ENCODE peak calls at places on chromosomes 11 and 22, in six cellular contexts. J, G, K, P, L and C are unnamed samples.

GRCh38 chr22:46614070-46614931 is 5.9 kb upstream of the GRAMD4 start:
- DNase-seq in P (no peak), J (no peak), L (no peak), G (peak), K (no peak), C (no peak)

GRCh38 chr22:21734540-21735197 is 925 bp downstream of the YPEL1 start:
- DNase-seq in G (no peak), K (no peak), L (no peak), J (no peak), P (no peak), C (no peak)

GRCh38 chr11:2572491-2573239 is 127.1 kb downstream of the KCNQ1OT1 start:
- DNase-seq in K (no peak), J (no peak), P (no peak), L (no peak), G (peak), C (peak)

GRCh38 chr11:115606223-115607220 is 102.3 kb upstream of the CADM1 start:
- DNase-seq in L (no peak), P (no peak), K (no peak), G (no peak), J (no peak), C (no peak)

GRCh38 chr11:86818466-86819282 is 18.3 kb downstream of the PRSS23 start:
- DNase-seq in J (peak), G (no peak), P (peak), L (no peak), K (peak), C (no peak)

GRCh38 chr22:39234867-39235687 is 9.7 kb downstream of the PDGFB start:
- DNase-seq in L (peak), P (peak), K (no peak), J (no peak), G (peak), C (no peak)

GRCh38 chr22:43514476-43515157 is 102.8 kb downstream of the MPPED1 start:
- DNase-seq in G (peak), K (no peak), J (no peak), L (no peak), P (no peak), C (peak)

GRCh38 chr11:75421035-75421602 is 11.9 kb downstream of the KLHL35 start:
- DNase-seq in J (no peak), P (no peak), L (no peak), G (no peak), K (no peak), C (no peak)

GRCh38 chr11:118530180-118530682 is 761 bp upstream of the TMEM25 start:
- DNase-seq in L (no peak), G (no peak), J (peak), P (peak), K (no peak), C (no peak)

GRCh38 chr11:2269601-2270321 is 627 bp downstream of the ASCL2 start:
- DNase-seq in P (peak), L (peak), G (peak), K (peak), J (peak), C (no peak)

GRCh38 chr11:71451596-71452353 is 1.2 kb upstream of the NADSYN1 start:
- DNase-seq in K (no peak), J (peak), L (no peak), G (no peak), P (no peak), C (no peak)

GRCh38 chr11:65716774-65717405 is 3.7 kb downstream of the RNASEH2C start:
- DNase-seq in G (no peak), J (no peak), L (no peak), K (no peak), P (no peak), C (no peak)

GRCh38 chr11:26805001-26805400 is 83.1 kb upstream of the SLC5A12 start:
- DNase-seq in P (no peak), K (no peak), J (no peak), G (no peak), L (no peak), C (no peak)

GRCh38 chr11:113018913-113019312 is 57.7 kb downstream of the NCAM1 start:
- DNase-seq in G (no peak), K (no peak), P (no peak), L (no peak), J (no peak), C (no peak)

GRCh38 chr11:41281131-41281742 is 178.2 kb downstream of the LRRC4C start:
- DNase-seq in G (no peak), P (peak), J (peak), L (no peak), K (no peak), C (no peak)

GRCh38 chr11:60345489-60345888 is 18.4 kb downstream of the MS4A6E start:
- DNase-seq in P (no peak), J (peak), L (no peak), K (peak), G (peak), C (no peak)

GRCh38 chr22:27952091-27952490 is 33.0 kb upstream of the PITPNB start:
- DNase-seq in P (no peak), L (no peak), J (peak), K (peak), G (no peak), C (no peak)

GRCh38 chr11:35077709-35078695 is 61.0 kb upstream of the CD44 start:
- DNase-seq in L (no peak), J (peak), K (peak), P (peak), G (no peak), C (no peak)

GRCh38 chr11:21552910-21553309 is 640.0 kb upstream of the ANO5 start:
- DNase-seq in J (no peak), L (no peak), P (no peak), K (no peak), G (no peak), C (no peak)

GRCh38 chr11:107293677-107294344 is 163.8 kb downstream of the CWF19L2 start:
- DNase-seq in G (no peak), K (no peak), J (peak), L (no peak), P (no peak), C (peak)

GRCh38 chr11:69374110-69374981 is 80.4 kb downstream of the MYEOV start:
- DNase-seq in L (peak), G (no peak), P (no peak), J (no peak), K (no peak), C (peak)

GRCh38 chr22:46746192-46746591 is 8.1 kb upstream of the CERK start:
- DNase-seq in G (no peak), P (no peak), J (no peak), K (no peak), L (no peak), C (no peak)

GRCh38 chr11:118435233-118435892 is 929 bp upstream of the KMT2A start:
- DNase-seq in K (no peak), G (peak), L (peak), P (peak), J (peak), C (no peak)

GRCh38 chr11:101915811-101916291 is 471 bp downstream of the ANGPTL5 start:
- DNase-seq in G (no peak), P (no peak), K (peak), L (no peak), J (peak), C (no peak)

GRCh38 chr11:79062814-79063762 is 377.7 kb downstream of the TENM4 start:
- DNase-seq in G (no peak), P (no peak), L (no peak), K (peak), J (peak), C (no peak)

GRCh38 chr22:45717787-45718186 is 46.2 kb downstream of the ATXN10 start:
- DNase-seq in P (peak), K (peak), G (no peak), L (no peak), J (no peak), C (no peak)

GRCh38 chr11:64870176-64870892 is 8.1 kb downstream of the EHD1 start:
- DNase-seq in J (no peak), L (no peak), G (no peak), P (no peak), K (peak), C (no peak)

GRCh38 chr11:11243790-11244469 is 109.1 kb downstream of the CSNK2A3 start:
- DNase-seq in L (no peak), J (peak), P (peak), G (no peak), K (peak), C (no peak)

GRCh38 chr11:31656051-31656450 is 146.5 kb downstream of the ELP4 start:
- DNase-seq in P (no peak), L (no peak), J (no peak), K (peak), G (no peak), C (no peak)

GRCh38 chr22:29520851-29521250 is 32.7 kb downstream of the THOC5 start:
- DNase-seq in L (no peak), G (no peak), K (peak), J (no peak), P (no peak), C (no peak)

GRCh38 chr11:102012946-102013345 is 34.3 kb upstream of the CFAP300 start:
- DNase-seq in J (no peak), L (no peak), G (no peak), K (no peak), P (no peak), C (no peak)

GRCh38 chr11:44816761-44817160 is 90.0 kb downstream of the TSPAN18 start:
- DNase-seq in K (no peak), G (no peak), L (no peak), J (no peak), P (no peak), C (no peak)

GRCh38 chr11:114243461-114244372 is 52.5 kb upstream of the NNMT start:
- DNase-seq in L (no peak), P (no peak), K (peak), J (no peak), G (no peak), C (no peak)

GRCh38 chr22:18121436-18122253 is 11.0 kb downstream of the TUBA8 start:
- DNase-seq in G (no peak), K (no peak), P (no peak), L (no peak), J (no peak), C (no peak)

GRCh38 chr11:94669032-94669431 is 99.1 kb upstream of the AMOTL1 start:
- DNase-seq in L (no peak), G (no peak), K (no peak), P (no peak), J (no peak), C (no peak)

GRCh38 chr11:118436639-118437045 is 350 bp downstream of the KMT2A start:
- DNase-seq in K (no peak), P (peak), G (peak), L (no peak), J (no peak), C (no peak)

GRCh38 chr22:39273950-39274887 is 29.4 kb upstream of the PDGFB start:
- DNase-seq in G (no peak), J (no peak), K (no peak), L (no peak), P (no peak), C (no peak)

GRCh38 chr22:27809226-27809625 is 7.7 kb upstream of the MN1 start:
- DNase-seq in J (no peak), P (no peak), K (no peak), L (no peak), G (no peak), C (no peak)

GRCh38 chr22:20116951-20117645 is at the start of gene TRMT2A:
- DNase-seq in K (peak), G (peak), L (peak), J (peak), P (peak), C (peak)
- TF ChIP-seq CTCF in K (no peak), G (peak), L (no peak), J (peak), P (peak), C (peak)

GRCh38 chr11:742571-743201 is 4.6 kb upstream of the TALDO1 start:
- DNase-seq in J (no peak), K (no peak), G (no peak), L (no peak), P (no peak), C (no peak)

GRCh38 chr11:748007-748359 is 719 bp downstream of the TALDO1 start:
- DNase-seq in L (no peak), K (no peak), P (no peak), G (peak), J (no peak), C (no peak)

GRCh38 chr11:749731-750130 is 2.5 kb downstream of the TALDO1 start:
- DNase-seq in G (peak), K (no peak), J (no peak), L (no peak), P (no peak), C (no peak)

GRCh38 chr11:746289-747175 is 732 bp upstream of the TALDO1 start:
- DNase-seq in L (no peak), J (peak), G (no peak), K (peak), P (no peak), C (no peak)

DNA sequence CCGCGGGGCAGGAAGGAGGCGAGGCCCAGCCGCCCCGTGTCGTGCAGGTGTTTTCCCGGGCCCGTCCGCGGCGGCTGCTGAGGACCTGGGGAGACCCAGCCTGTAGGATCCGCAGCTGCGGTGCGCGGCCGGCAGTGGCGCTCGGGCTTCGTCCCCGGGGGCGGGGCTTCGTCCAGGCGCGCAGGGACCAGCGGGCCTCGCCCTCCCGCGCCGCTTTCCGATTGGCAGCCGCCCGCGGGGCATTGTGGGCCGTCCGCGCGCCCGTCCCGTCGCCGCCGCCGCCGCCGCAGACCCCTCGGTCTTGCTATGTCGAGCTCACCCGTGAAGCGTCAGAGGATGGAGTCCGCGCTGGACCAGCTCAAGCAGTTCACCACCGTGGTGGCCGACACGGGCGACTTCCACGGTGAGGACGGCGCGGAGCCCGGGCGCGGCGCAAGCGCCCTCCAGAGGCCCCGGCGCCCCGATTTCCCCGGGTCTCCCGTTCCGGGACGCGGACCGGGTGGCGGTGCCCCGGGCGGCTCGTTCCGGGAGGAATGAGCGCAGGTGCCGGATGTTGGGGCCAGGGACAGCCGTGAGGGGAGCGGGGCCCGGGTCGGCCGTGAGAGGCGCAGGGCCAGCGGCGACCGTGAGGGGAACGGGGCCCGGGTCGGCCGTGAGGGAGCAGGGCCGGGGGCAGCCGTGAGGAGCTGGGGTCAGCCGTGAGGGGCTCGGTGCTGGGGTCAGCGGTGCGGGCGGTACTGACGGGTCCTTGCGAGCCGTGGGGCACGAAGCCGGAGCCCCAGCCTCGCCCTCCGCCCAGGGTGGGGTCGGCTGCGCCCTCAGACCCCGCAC is at the start of gene TALDO1:
- DNase-seq in J (peak), K (peak), L (peak), P (peak), G (peak), C (peak)
- TF ChIP-seq CTCF in J (no peak), K (no peak), L (no peak), P (peak), G (peak), C (peak)

DNA sequence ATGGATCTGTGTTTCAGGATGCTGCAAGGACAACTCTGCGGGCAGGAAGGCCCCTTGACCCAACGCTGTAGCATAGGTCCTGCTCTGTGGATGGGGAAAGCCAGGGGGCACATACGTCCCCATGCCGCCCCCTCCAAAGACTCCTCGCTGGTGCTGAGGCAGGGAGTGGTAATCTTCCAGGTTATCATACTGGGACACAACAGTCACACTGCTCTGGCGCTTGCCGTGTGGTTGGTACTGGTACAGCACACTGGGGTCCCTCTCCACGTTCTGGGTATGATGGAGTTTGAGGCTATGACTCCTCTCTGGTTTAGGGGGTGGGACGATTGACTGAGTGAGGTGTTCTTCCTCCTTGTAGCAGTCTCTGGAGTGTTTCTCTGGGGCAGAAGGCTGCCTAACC is 26.2 kb upstream of the TP53AIP1 start:
- DNase-seq in L (no peak), P (no peak), G (no peak), J (no peak), K (no peak), C (no peak)
- TF ChIP-seq CTCF in L (no peak), P (no peak), G (no peak), J (no peak), K (no peak), C (no peak)

DNA sequence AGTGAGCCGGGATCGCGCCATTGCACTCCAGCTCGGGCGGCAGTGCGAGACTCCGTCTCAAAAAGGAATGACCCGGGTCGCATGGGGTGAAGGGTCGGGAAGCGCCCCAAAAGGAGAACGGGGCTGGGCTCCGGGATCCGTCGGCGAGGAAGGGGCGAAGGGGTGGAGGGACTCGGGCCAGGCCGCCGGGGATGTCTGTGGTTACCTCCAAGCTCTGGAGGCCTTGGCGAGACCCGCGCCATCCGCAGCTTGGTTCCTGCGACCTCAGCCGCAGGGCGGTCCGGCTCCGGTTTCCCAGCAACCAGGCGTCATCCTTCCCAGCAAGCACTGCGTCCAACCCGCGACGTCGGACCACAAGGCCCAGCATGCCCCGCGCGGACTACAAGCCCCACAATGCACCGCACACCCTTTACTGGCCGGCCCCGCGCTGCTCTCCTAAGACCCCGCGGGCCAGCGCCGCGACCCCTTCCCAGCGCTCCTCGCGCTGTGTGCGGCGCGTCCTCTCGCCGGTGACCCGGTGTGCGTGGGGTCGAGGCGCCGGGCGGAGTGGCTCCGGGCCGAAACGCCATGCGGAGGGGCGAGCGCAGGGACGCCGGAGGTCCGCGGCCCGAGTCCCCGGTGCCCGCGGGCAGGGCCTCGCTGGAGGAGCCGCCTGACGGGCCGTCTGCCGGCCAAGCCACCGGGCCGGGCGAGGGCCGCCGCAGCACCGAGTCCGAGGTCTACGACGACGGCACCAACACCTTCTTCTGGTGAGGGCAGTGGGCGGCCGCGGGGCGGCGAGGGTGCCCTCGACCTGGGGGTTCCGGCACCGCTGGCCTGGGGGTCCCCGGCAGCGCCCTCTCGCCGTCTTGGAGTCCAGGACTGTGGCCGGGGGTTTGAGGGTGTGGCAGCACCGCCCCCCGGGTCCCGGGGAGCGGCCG is at the start of gene PTDSS2:
- DNase-seq in L (peak), J (peak), G (peak), K (peak), P (peak), C (no peak)
- TF ChIP-seq CTCF in L (no peak), J (no peak), G (no peak), K (no peak), P (no peak), C (no peak)

GRCh38 chr11:120228794-120229384 is 11.1 kb upstream of the POU2F3 start:
- DNase-seq in J (no peak), K (no peak), P (no peak), G (no peak), L (no peak), C (no peak)
- TF ChIP-seq CTCF in J (peak), K (peak), P (no peak), G (no peak), L (no peak), C (no peak)

DNA sequence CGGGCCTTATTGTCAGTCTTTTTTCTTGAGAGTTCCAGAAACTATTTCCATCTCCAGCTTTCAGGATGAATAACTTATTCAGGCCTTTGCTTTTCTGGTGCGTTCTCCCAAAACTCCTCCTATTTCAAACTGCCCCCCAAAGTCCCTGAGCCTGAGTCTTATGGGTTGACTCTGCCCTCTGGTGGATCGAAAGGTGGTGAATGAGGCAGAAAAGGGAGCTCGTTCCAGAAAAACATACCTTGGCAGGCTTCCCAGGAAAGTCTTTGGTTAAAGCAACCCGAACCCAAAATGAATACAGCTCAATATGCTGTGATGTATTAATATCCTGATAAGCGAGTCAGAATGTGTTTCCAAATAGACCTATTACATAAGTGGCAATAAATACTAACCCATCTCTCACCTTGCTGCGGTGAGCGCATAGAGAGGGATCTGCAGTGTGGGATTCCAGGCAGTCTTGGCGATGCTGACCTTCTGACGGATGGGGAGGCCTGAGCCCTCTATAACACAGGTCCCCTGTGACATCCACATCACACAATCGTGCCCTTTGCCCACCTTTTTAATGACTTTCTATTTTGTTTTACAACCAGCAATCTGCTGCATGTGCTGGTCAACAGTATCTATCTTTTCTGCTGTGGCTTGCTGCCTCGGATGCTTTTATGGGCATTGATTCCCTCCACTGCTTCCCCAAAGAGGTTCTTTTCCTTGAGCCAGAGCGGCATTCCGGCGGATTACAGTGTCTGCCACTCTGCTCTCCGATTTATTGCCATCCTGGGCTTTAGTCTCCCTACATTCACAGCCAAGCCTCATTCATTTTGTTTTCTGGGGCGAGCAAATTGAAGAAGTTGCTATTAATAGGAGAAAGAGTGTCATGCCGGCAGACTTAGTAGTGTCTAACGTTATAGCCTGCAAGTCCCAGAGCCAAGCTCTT is 756.8 kb downstream of the NTM start:
- DNase-seq in P (peak), K (peak), G (no peak), J (peak), L (no peak), C (no peak)
- TF ChIP-seq CTCF in P (peak), K (peak), G (peak), J (peak), L (peak), C (peak)